ENCODE peak calls at places on chromosomes 3 and 15, in four cellular contexts. E is choroid plexus epithelial cell, I is HFF-Myc, N is psoas muscle. P is an unnamed sample.

GRCh38 chr3:32391643-32392529 is at the start of gene CMTM7:
- DNase-seq in N (peak), I (no peak), E (peak), P (peak)

GRCh38 chr3:151011427-151011826 is 38.9 kb upstream of the CLRN1 start:
- DNase-seq in E (peak), N (no peak), I (peak), P (peak)

GRCh38 chr15:93852761-93853160 is 378.6 kb upstream of the MCTP2 start:
- DNase-seq in E (no peak), N (no peak), I (no peak), P (no peak)

GRCh38 chr15:62610499-62610898 is 432.0 kb upstream of the TPM1 start:
- DNase-seq in I (no peak), E (no peak), N (no peak), P (no peak)

GRCh38 chr15:67813104-67813634 is 12.1 kb upstream of the SKOR1 start:
- DNase-seq in E (no peak), I (no peak), N (no peak), P (no peak)

GRCh38 chr3:9091811-9092210 is 128.5 kb upstream of the RAD18 start:
- DNase-seq in N (no peak), I (no peak), E (no peak), P (no peak)

GRCh38 chr3:178703268-178703975 is 167.2 kb downstream of the KCNMB2 start:
- DNase-seq in I (peak), N (no peak), E (peak), P (peak)

GRCh38 chr3:130960139-130960779 is 66.4 kb downstream of the ASTE1 start:
- DNase-seq in N (no peak), E (peak), I (no peak), P (no peak)

GRCh38 chr15:73997986-73998385 is 3.5 kb downstream of the PML start:
- DNase-seq in N (no peak), I (no peak), E (no peak), P (no peak)

GRCh38 chr3:22894877-22895276 is 308.2 kb upstream of the UBE2E2 start:
- DNase-seq in E (no peak), N (no peak), I (no peak), P (no peak)

GRCh38 chr3:182544542-182544941 is 248.8 kb upstream of the ATP11B start:
- DNase-seq in E (no peak), N (no peak), I (no peak), P (no peak)

GRCh38 chr3:196255776-196256175 is 31.8 kb downstream of the PCYT1A start:
- DNase-seq in N (no peak), I (no peak), E (no peak), P (no peak)

GRCh38 chr3:47985376-47985775 is 30.8 kb downstream of the MAP4 start:
- DNase-seq in N (no peak), I (no peak), E (no peak), P (no peak)

GRCh38 chr3:127182446-127182845 is 10.5 kb upstream of the PRR23E start:
- DNase-seq in I (no peak), E (no peak), N (no peak), P (no peak)

GRCh38 chr3:139629033-139629432 is 48.7 kb downstream of the NMNAT3 start:
- DNase-seq in N (no peak), E (peak), I (no peak), P (no peak)

GRCh38 chr3:14925729-14926591 is 21.4 kb upstream of the NR2C2 start:
- DNase-seq in N (no peak), E (peak), I (peak), P (peak)

GRCh38 chr3:146342971-146343370 is 92.1 kb upstream of the PLSCR4 start:
- DNase-seq in N (no peak), I (no peak), E (peak), P (peak)

GRCh38 chr3:169104541-169104940 is 559.0 kb downstream of the MECOM start:
- DNase-seq in I (no peak), N (no peak), E (peak), P (peak)

GRCh38 chr15:89888214-89888804 is 5.5 kb downstream of the AP3S2 start:
- DNase-seq in E (peak), N (no peak), I (peak), P (peak)

GRCh38 chr3:69671082-69671952 is 67.9 kb upstream of the MITF start:
- DNase-seq in I (peak), E (peak), N (no peak), P (peak)

GRCh38 chr3:119589087-119589773 is 8.5 kb upstream of the PLA1A start:
- DNase-seq in E (no peak), N (no peak), I (no peak), P (no peak)

GRCh38 chr3:67018105-67018788 is 20.1 kb downstream of the KBTBD8 start:
- DNase-seq in E (peak), I (no peak), N (no peak), P (peak)

GRCh38 chr15:80087104-80087503 is 27.6 kb downstream of the ZFAND6 start:
- DNase-seq in N (no peak), I (no peak), E (no peak), P (no peak)

GRCh38 chr3:105564546-105565288 is 198.0 kb downstream of the ALCAM start:
- DNase-seq in N (no peak), I (no peak), E (no peak), P (no peak)

GRCh38 chr3:56131976-56132590 is 336.2 kb downstream of the ERC2 start:
- DNase-seq in N (no peak), I (peak), E (peak), P (peak)

GRCh38 chr15:48391950-48392349 is 60.7 kb downstream of the DUT start:
- DNase-seq in E (no peak), N (no peak), I (no peak), P (no peak)

GRCh38 chr3:3119393-3119851 is 7.3 kb upstream of the TRNT1 start:
- DNase-seq in I (peak), E (no peak), N (no peak), P (no peak)

GRCh38 chr3:137588871-137589270 is 175.2 kb upstream of the SOX14 start:
- DNase-seq in I (no peak), E (no peak), N (no peak), P (no peak)

GRCh38 chr3:123464211-123464610 is 15.3 kb upstream of the ADCY5 start:
- DNase-seq in N (peak), E (no peak), I (no peak), P (no peak)

GRCh38 chr3:120636790-120637401 is 40.8 kb downstream of the NDUFB4 start:
- DNase-seq in N (no peak), E (no peak), I (no peak), P (no peak)

GRCh38 chr3:119145500-119146167 is at the start of gene TEX55:
- DNase-seq in I (no peak), N (no peak), E (peak), P (peak)

GRCh38 chr3:66047321-66048050 is 8.8 kb upstream of the MAGI1 start:
- DNase-seq in I (no peak), E (peak), N (no peak), P (peak)

GRCh38 chr3:149816986-149817385 is 4.0 kb downstream of the RNF13 start:
- DNase-seq in E (peak), I (no peak), N (no peak), P (no peak)

GRCh38 chr3:9078561-9079240 is 115.4 kb upstream of the RAD18 start:
- DNase-seq in E (peak), N (no peak), I (no peak), P (no peak)

GRCh38 chr3:28290863-28291300 is 49.5 kb downstream of the CMC1 start:
- DNase-seq in I (no peak), E (no peak), N (no peak), P (no peak)

GRCh38 chr3:28295819-28296364 is 52.6 kb upstream of the ZCWPW2 start:
- DNase-seq in I (no peak), N (no peak), E (peak), P (no peak)

GRCh38 chr3:28291577-28291976 is 50.2 kb downstream of the CMC1 start:
- DNase-seq in E (no peak), N (no peak), I (no peak), P (no peak)

GRCh38 chr3:28292622-28293021 is 51.2 kb downstream of the CMC1 start:
- DNase-seq in N (no peak), I (no peak), E (no peak), P (no peak)

GRCh38 chr3:28294667-28295413 is 53.4 kb downstream of the CMC1 start:
- DNase-seq in E (peak), N (no peak), I (no peak), P (no peak)
- H3K4me3 ChIP-seq in E (peak), N (peak), I (no peak), P (no peak)

DNA sequence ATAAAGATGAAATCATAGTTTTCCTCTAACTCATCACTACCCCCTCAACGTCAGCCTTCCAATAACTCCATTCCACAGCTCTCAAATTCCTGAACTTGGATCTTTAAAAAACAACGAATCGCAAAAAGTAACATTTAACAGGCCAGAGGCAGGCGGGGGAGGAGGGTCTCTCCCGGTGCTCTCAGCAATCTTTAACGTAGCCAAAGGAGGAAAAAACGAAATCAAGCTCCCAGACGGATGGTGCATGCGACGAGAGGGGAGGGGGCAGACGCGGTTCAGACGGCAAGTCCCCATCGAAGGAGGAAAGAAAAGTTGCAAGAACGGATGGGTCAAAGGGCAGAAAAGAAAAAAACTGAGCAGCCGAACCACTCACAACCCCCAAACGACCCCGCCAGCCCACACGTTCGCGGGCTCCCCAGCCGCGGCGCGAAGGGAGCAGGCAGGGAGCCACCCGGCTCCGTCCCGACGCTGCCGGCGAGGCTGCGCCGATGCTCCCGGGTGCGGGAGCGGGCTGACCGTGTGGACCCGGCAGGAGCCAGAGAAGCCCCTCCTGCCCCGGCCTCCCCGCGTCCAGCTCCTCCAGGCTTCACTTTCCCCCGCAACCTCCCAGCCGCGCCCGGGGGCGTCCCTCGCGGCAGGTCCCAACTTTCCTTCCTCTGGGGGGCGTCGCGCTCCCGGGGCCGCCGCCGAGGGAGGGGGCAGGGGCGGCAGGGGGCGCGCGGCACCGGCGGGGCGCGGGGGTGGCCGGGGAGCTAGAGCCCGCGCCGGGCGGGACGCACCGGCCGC is 661 bp downstream of the PEAK1 start:
- DNase-seq in I (no peak), N (peak), E (peak), P (peak)
- TF ChIP-seq CTCF in I (no peak), N (peak), E (peak), P (peak)

GRCh38 chr3:133576169-133576568 is 2.7 kb downstream of the CDV3 start:
- DNase-seq in I (no peak), E (no peak), N (no peak), P (no peak)
- H3K4me3 ChIP-seq in I (peak), E (peak), N (peak), P (peak)

DNA sequence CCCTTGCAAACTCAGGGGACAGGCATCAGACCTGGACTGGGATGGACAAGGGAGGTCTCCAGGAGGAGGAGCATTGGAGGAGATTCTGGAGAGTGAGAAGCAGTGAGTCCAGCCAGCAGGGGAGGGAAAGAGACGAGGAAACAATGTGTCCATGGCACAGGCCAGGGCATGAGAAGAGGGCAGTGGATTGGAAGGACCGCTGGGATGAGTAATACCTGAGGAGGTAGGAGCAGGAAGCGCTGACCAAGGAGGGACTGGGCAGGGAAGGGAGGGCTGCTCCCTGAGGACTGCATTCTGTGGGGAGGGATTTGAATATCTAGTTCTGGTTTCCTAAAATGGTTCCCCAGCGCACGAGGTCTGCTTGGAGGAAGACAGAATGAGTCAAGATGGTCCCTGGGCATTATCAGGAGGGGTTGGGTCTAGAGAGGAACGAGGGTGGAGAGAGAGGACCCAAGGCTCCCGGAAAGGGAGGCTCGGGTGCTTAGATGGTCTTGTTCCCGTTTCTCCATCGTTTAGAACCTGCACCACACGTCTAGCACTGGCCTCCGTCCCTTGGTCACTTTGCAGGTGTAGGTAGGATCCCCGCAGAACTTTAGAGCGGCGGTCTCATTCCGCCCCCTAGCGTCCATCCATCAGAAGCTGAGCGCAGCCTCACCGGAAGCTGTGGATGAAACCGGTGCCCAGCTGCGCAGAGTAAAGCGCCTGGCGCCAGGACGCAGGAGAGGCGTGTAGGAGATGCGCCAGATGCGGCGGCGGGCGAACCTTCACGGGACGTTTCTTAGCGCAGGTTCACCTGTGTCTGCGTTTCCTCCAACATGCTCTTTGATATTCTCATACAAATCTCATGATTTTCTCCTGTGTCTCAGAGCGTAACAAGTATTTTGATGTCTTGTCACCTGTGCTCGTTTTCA is 190.7 kb upstream of the NDN start:
- DNase-seq in I (no peak), E (no peak), N (peak), P (no peak)
- TF ChIP-seq CTCF in I (peak), E (peak), N (peak), P (peak)